ENCODE peak calls at places on chromosomes 13 and 19, in seven cellular contexts. One of them, this sample, is unnamed. For H3K36me3 and H3K27me3, the result is how much of the 10 kb centered on the place peaks cover.

GRCh38 chr13:99356216-99357089 is 49.3 kb upstream of the GPR183 start:
- DNase-seq in fibroblast of lung: peak
- DNase-seq in CD8-positive, alpha-beta T cell: peak
- DNase-seq in CD8-positive, alpha-beta memory T cell: peak
- DNase-seq in PC-9: no peak
- DNase-seq in Peyer's patch: peak
- DNase-seq in mammary epithelial cell: no peak
- DNase-seq in this sample: no peak

GRCh38 chr13:112506046-112506445 is 81.9 kb downstream of the TUBGCP3 start:
- DNase-seq in Peyer's patch: no peak
- DNase-seq in CD8-positive, alpha-beta memory T cell: no peak
- DNase-seq in mammary epithelial cell: peak
- DNase-seq in CD8-positive, alpha-beta T cell: no peak
- DNase-seq in fibroblast of lung: no peak
- DNase-seq in PC-9: no peak
- DNase-seq in this sample: no peak

GRCh38 chr19:30212574-30212973 is 159.6 kb upstream of the ZNF536 start:
- DNase-seq in PC-9: no peak
- DNase-seq in fibroblast of lung: no peak
- DNase-seq in Peyer's patch: no peak
- DNase-seq in CD8-positive, alpha-beta memory T cell: no peak
- DNase-seq in CD8-positive, alpha-beta T cell: no peak
- DNase-seq in mammary epithelial cell: no peak
- DNase-seq in this sample: no peak

GRCh38 chr19:11446652-11447301 is 11.3 kb downstream of the PRKCSH start:
- DNase-seq in Peyer's patch: peak
- DNase-seq in PC-9: peak
- DNase-seq in fibroblast of lung: peak
- DNase-seq in mammary epithelial cell: no peak
- DNase-seq in CD8-positive, alpha-beta memory T cell: peak
- DNase-seq in CD8-positive, alpha-beta T cell: peak
- DNase-seq in this sample: peak

GRCh38 chr19:30237146-30237545 is 135.0 kb upstream of the ZNF536 start:
- DNase-seq in fibroblast of lung: no peak
- DNase-seq in Peyer's patch: no peak
- DNase-seq in mammary epithelial cell: no peak
- DNase-seq in PC-9: no peak
- DNase-seq in CD8-positive, alpha-beta T cell: no peak
- DNase-seq in CD8-positive, alpha-beta memory T cell: no peak
- DNase-seq in this sample: no peak

GRCh38 chr19:52961981-52962380 is 700 bp downstream of the ZNF816 start:
- DNase-seq in fibroblast of lung: no peak
- DNase-seq in PC-9: no peak
- DNase-seq in CD8-positive, alpha-beta memory T cell: no peak
- DNase-seq in CD8-positive, alpha-beta T cell: no peak
- DNase-seq in mammary epithelial cell: peak
- DNase-seq in Peyer's patch: no peak
- DNase-seq in this sample: no peak

GRCh38 chr13:111225184-111225583 is 95.3 kb upstream of the TEX29 start:
- DNase-seq in fibroblast of lung: no peak
- DNase-seq in CD8-positive, alpha-beta T cell: no peak
- DNase-seq in Peyer's patch: no peak
- DNase-seq in mammary epithelial cell: no peak
- DNase-seq in CD8-positive, alpha-beta memory T cell: no peak
- DNase-seq in PC-9: no peak
- DNase-seq in this sample: no peak

GRCh38 chr13:102799544-102800144 is 725 bp downstream of the BIVM start:
- DNase-seq in CD8-positive, alpha-beta memory T cell: no peak
- DNase-seq in PC-9: no peak
- DNase-seq in Peyer's patch: peak
- DNase-seq in mammary epithelial cell: peak
- DNase-seq in CD8-positive, alpha-beta T cell: no peak
- DNase-seq in fibroblast of lung: peak
- DNase-seq in this sample: peak

GRCh38 chr19:48933382-48933932 is at the start of gene DHDH:
- DNase-seq in Peyer's patch: peak
- DNase-seq in CD8-positive, alpha-beta T cell: peak
- DNase-seq in mammary epithelial cell: peak
- DNase-seq in CD8-positive, alpha-beta memory T cell: peak
- DNase-seq in PC-9: peak
- DNase-seq in fibroblast of lung: peak
- DNase-seq in this sample: peak

GRCh38 chr19:30145467-30145866 is 203.4 kb downstream of the URI1 start:
- DNase-seq in mammary epithelial cell: no peak
- DNase-seq in PC-9: no peak
- DNase-seq in CD8-positive, alpha-beta T cell: no peak
- DNase-seq in Peyer's patch: no peak
- DNase-seq in CD8-positive, alpha-beta memory T cell: no peak
- DNase-seq in fibroblast of lung: no peak
- DNase-seq in this sample: no peak

GRCh38 chr13:45728759-45729158 is 26.6 kb downstream of the CBY2 start:
- DNase-seq in Peyer's patch: no peak
- DNase-seq in CD8-positive, alpha-beta T cell: no peak
- DNase-seq in CD8-positive, alpha-beta memory T cell: no peak
- DNase-seq in PC-9: no peak
- DNase-seq in fibroblast of lung: no peak
- DNase-seq in mammary epithelial cell: no peak
- DNase-seq in this sample: peak

GRCh38 chr13:32330438-32330837 is 15.1 kb downstream of the BRCA2 start:
- DNase-seq in CD8-positive, alpha-beta memory T cell: no peak
- DNase-seq in CD8-positive, alpha-beta T cell: no peak
- DNase-seq in fibroblast of lung: peak
- DNase-seq in mammary epithelial cell: peak
- DNase-seq in PC-9: no peak
- DNase-seq in Peyer's patch: no peak
- DNase-seq in this sample: no peak

GRCh38 chr19:54477650-54478049 is 4.6 kb upstream of the CDC42EP5 start:
- DNase-seq in CD8-positive, alpha-beta T cell: no peak
- DNase-seq in fibroblast of lung: no peak
- DNase-seq in CD8-positive, alpha-beta memory T cell: no peak
- DNase-seq in PC-9: no peak
- DNase-seq in Peyer's patch: no peak
- DNase-seq in mammary epithelial cell: no peak
- DNase-seq in this sample: no peak

GRCh38 chr19:19615086-19615485 is 3.4 kb downstream of the PBX4 start:
- DNase-seq in mammary epithelial cell: peak
- DNase-seq in PC-9: peak
- DNase-seq in Peyer's patch: no peak
- DNase-seq in fibroblast of lung: no peak
- DNase-seq in CD8-positive, alpha-beta T cell: peak
- DNase-seq in CD8-positive, alpha-beta memory T cell: peak
- DNase-seq in this sample: no peak

GRCh38 chr13:24280722-24281121 is 28.7 kb upstream of the C1QTNF9 start:
- DNase-seq in fibroblast of lung: no peak
- DNase-seq in Peyer's patch: no peak
- DNase-seq in CD8-positive, alpha-beta T cell: no peak
- DNase-seq in CD8-positive, alpha-beta memory T cell: no peak
- DNase-seq in PC-9: no peak
- DNase-seq in mammary epithelial cell: no peak
- DNase-seq in this sample: no peak

GRCh38 chr13:38415233-38415632 is 65.6 kb downstream of the UFM1 start:
- DNase-seq in CD8-positive, alpha-beta memory T cell: no peak
- DNase-seq in Peyer's patch: no peak
- DNase-seq in PC-9: no peak
- DNase-seq in mammary epithelial cell: peak
- DNase-seq in fibroblast of lung: no peak
- DNase-seq in CD8-positive, alpha-beta T cell: peak
- DNase-seq in this sample: no peak

GRCh38 chr13:113653264-113654174 is 4.5 kb downstream of the ATP4B start:
- DNase-seq in CD8-positive, alpha-beta T cell: peak
- DNase-seq in PC-9: no peak
- DNase-seq in Peyer's patch: peak
- DNase-seq in fibroblast of lung: no peak
- DNase-seq in mammary epithelial cell: no peak
- DNase-seq in CD8-positive, alpha-beta memory T cell: peak
- DNase-seq in this sample: no peak

GRCh38 chr13:80419416-80419815 is 78.5 kb upstream of the SPRY2 start:
- DNase-seq in fibroblast of lung: no peak
- DNase-seq in CD8-positive, alpha-beta memory T cell: no peak
- DNase-seq in Peyer's patch: no peak
- DNase-seq in mammary epithelial cell: no peak
- DNase-seq in PC-9: no peak
- DNase-seq in CD8-positive, alpha-beta T cell: no peak
- DNase-seq in this sample: no peak

GRCh38 chr19:54439174-54439851 is 9.7 kb upstream of the LENG8 start:
- DNase-seq in CD8-positive, alpha-beta memory T cell: no peak
- DNase-seq in Peyer's patch: no peak
- DNase-seq in CD8-positive, alpha-beta T cell: peak
- DNase-seq in PC-9: no peak
- DNase-seq in fibroblast of lung: peak
- DNase-seq in mammary epithelial cell: peak
- DNase-seq in this sample: peak

GRCh38 chr13:23630349-23631093 is 60.3 kb downstream of the TNFRSF19 start:
- DNase-seq in Peyer's patch: no peak
- DNase-seq in CD8-positive, alpha-beta T cell: no peak
- DNase-seq in PC-9: no peak
- DNase-seq in fibroblast of lung: no peak
- DNase-seq in mammary epithelial cell: no peak
- DNase-seq in CD8-positive, alpha-beta memory T cell: no peak
- DNase-seq in this sample: no peak

GRCh38 chr13:62360609-62361008 is 945.0 kb upstream of the PCDH20 start:
- DNase-seq in CD8-positive, alpha-beta T cell: no peak
- DNase-seq in fibroblast of lung: no peak
- DNase-seq in PC-9: no peak
- DNase-seq in mammary epithelial cell: no peak
- DNase-seq in CD8-positive, alpha-beta memory T cell: no peak
- DNase-seq in Peyer's patch: no peak
- DNase-seq in this sample: no peak

GRCh38 chr13:111022886-111023285 is 92.2 kb upstream of the ARHGEF7 start:
- DNase-seq in CD8-positive, alpha-beta memory T cell: no peak
- DNase-seq in PC-9: no peak
- DNase-seq in CD8-positive, alpha-beta T cell: no peak
- DNase-seq in Peyer's patch: no peak
- DNase-seq in mammary epithelial cell: no peak
- DNase-seq in fibroblast of lung: no peak
- DNase-seq in this sample: no peak

GRCh38 chr19:38266981-38267597 is 2.7 kb downstream of the SPINT2 start:
- DNase-seq in PC-9: peak
- DNase-seq in CD8-positive, alpha-beta memory T cell: no peak
- DNase-seq in fibroblast of lung: peak
- DNase-seq in Peyer's patch: peak
- DNase-seq in mammary epithelial cell: peak
- DNase-seq in CD8-positive, alpha-beta T cell: no peak
- DNase-seq in this sample: peak

GRCh38 chr13:48000559-48001126 is 430 bp downstream of the SUCLA2 start:
- DNase-seq in PC-9: no peak
- DNase-seq in fibroblast of lung: peak
- DNase-seq in CD8-positive, alpha-beta T cell: no peak
- DNase-seq in mammary epithelial cell: peak
- DNase-seq in CD8-positive, alpha-beta memory T cell: no peak
- DNase-seq in Peyer's patch: no peak
- DNase-seq in this sample: peak

GRCh38 chr19:4773047-4773640 is 18.4 kb upstream of the FEM1A start:
- DNase-seq in PC-9: no peak
- DNase-seq in mammary epithelial cell: no peak
- DNase-seq in fibroblast of lung: no peak
- DNase-seq in Peyer's patch: no peak
- DNase-seq in CD8-positive, alpha-beta T cell: no peak
- DNase-seq in CD8-positive, alpha-beta memory T cell: no peak
- DNase-seq in this sample: no peak
- H3K4me3 ChIP-seq in PC-9: no peak
- H3K4me3 ChIP-seq in mammary epithelial cell: no peak
- H3K4me3 ChIP-seq in fibroblast of lung: no peak
- H3K4me3 ChIP-seq in Peyer's patch: no peak
- H3K4me3 ChIP-seq in CD8-positive, alpha-beta T cell: no peak
- H3K4me3 ChIP-seq in CD8-positive, alpha-beta memory T cell: no peak
- H3K4me3 ChIP-seq in this sample: no peak

GRCh38 chr19:46782355-46783019 is 5.9 kb downstream of the SLC1A5 start:
- DNase-seq in fibroblast of lung: no peak
- DNase-seq in PC-9: no peak
- DNase-seq in CD8-positive, alpha-beta memory T cell: no peak
- DNase-seq in mammary epithelial cell: no peak
- DNase-seq in CD8-positive, alpha-beta T cell: no peak
- DNase-seq in Peyer's patch: no peak
- DNase-seq in this sample: no peak
- H3K36me3 ChIP-seq in fibroblast of lung: under half
- H3K36me3 ChIP-seq in PC-9: half or more
- H3K36me3 ChIP-seq in CD8-positive, alpha-beta memory T cell: under half
- H3K36me3 ChIP-seq in mammary epithelial cell: under half
- H3K36me3 ChIP-seq in CD8-positive, alpha-beta T cell: under half
- H3K36me3 ChIP-seq in Peyer's patch: half or more
- H3K36me3 ChIP-seq in this sample: half or more

DNA sequence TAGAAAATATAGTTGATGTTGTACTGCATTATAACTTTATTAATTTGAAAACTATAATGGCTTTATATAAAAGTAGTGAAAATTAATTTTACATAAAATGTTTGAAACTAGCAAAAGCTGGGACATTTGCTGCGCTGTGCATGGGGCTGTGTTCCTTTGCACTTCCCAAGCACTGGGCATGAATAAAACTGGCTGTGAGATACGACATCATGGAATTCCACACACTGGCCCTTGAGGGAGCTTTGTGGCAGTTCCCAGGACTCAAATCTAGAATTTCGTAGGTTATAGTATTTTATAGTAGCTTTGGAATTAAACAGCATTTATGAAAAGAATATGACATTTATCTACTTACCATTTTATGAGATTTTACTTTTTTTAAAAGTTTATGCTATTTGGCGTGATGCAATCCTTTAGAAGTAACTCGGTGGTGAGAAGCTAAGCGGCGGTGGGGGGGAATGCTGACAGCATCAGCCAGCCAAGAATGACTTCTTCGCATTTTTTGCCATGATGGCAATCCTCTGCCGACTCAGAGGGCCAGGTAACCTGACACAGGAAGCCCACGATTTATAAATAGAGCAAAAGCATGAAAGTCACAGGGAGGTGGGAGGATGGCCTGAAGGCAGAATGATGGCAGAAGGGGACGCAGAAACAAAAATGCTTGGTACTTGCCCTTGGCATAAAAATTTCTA is 553.5 kb downstream of the MYO16 start:
- DNase-seq in mammary epithelial cell: no peak
- DNase-seq in PC-9: no peak
- DNase-seq in fibroblast of lung: no peak
- DNase-seq in CD8-positive, alpha-beta memory T cell: no peak
- DNase-seq in CD8-positive, alpha-beta T cell: no peak
- DNase-seq in Peyer's patch: no peak
- DNase-seq in this sample: no peak
- H3K27me3 ChIP-seq in mammary epithelial cell: under half
- H3K27me3 ChIP-seq in PC-9: under half
- H3K27me3 ChIP-seq in fibroblast of lung: under half
- H3K27me3 ChIP-seq in CD8-positive, alpha-beta memory T cell: under half
- H3K27me3 ChIP-seq in CD8-positive, alpha-beta T cell: under half
- H3K27me3 ChIP-seq in Peyer's patch: under half
- H3K27me3 ChIP-seq in this sample: under half

GRCh38 chr19:47239610-47240296 is 8.8 kb upstream of the BBC3 start:
- DNase-seq in CD8-positive, alpha-beta T cell: peak
- DNase-seq in CD8-positive, alpha-beta memory T cell: peak
- DNase-seq in fibroblast of lung: peak
- DNase-seq in Peyer's patch: peak
- DNase-seq in PC-9: no peak
- DNase-seq in mammary epithelial cell: peak
- DNase-seq in this sample: no peak
- H3K4me3 ChIP-seq in CD8-positive, alpha-beta T cell: peak
- H3K4me3 ChIP-seq in CD8-positive, alpha-beta memory T cell: peak
- H3K4me3 ChIP-seq in fibroblast of lung: peak
- H3K4me3 ChIP-seq in Peyer's patch: peak
- H3K4me3 ChIP-seq in PC-9: no peak
- H3K4me3 ChIP-seq in mammary epithelial cell: no peak
- H3K4me3 ChIP-seq in this sample: no peak

GRCh38 chr19:7478173-7478842 is 10.5 kb downstream of the PEX11G start:
- DNase-seq in PC-9: no peak
- DNase-seq in CD8-positive, alpha-beta T cell: no peak
- DNase-seq in Peyer's patch: no peak
- DNase-seq in fibroblast of lung: no peak
- DNase-seq in CD8-positive, alpha-beta memory T cell: no peak
- DNase-seq in mammary epithelial cell: no peak
- DNase-seq in this sample: no peak
- H3K36me3 ChIP-seq in PC-9: under half
- H3K36me3 ChIP-seq in CD8-positive, alpha-beta T cell: under half
- H3K36me3 ChIP-seq in Peyer's patch: under half
- H3K36me3 ChIP-seq in fibroblast of lung: under half
- H3K36me3 ChIP-seq in CD8-positive, alpha-beta memory T cell: under half
- H3K36me3 ChIP-seq in mammary epithelial cell: under half
- H3K36me3 ChIP-seq in this sample: under half